ENCODE peak calls at places on chromosome X, in four cellular contexts. Z, L, Y and V are unnamed samples.

GRCh38 chrX:12974217-12974796 is 603 bp upstream of the TMSB4X start:
- DNase-seq in Z (peak; percentile 62), L (peak; percentile 74), Y (peak; percentile 83), V (peak; percentile 66)

GRCh38 chrX:1097328-1097727 is 115.1 kb downstream of the CRLF2 start:
- DNase-seq in Z (no peak), L (no peak), Y (no peak), V (no peak)

GRCh38 chrX:44062842-44063241 is 89.7 kb upstream of the NDP start:
- DNase-seq in Z (no peak), L (no peak), Y (no peak), V (no peak)

GRCh38 chrX:38205037-38205436 is 15.6 kb downstream of the SRPX start:
- DNase-seq in Z (no peak), L (no peak), Y (no peak), V (no peak)

GRCh38 chrX:18873189-18873791 is 110.6 kb downstream of the PHKA2 start:
- DNase-seq in Z (no peak), L (no peak), Y (peak; percentile 81), V (no peak)

GRCh38 chrX:361231-362145 is 25.2 kb downstream of the PPP2R3B start:
- DNase-seq in Z (no peak), L (no peak), Y (no peak), V (no peak)

GRCh38 chrX:7996414-7996813 is 69.2 kb upstream of the PNPLA4 start:
- DNase-seq in Z (peak; percentile 15), L (peak; percentile 21), Y (no peak), V (no peak)

GRCh38 chrX:19091596-19091995 is 30.7 kb downstream of the ADGRG2 start:
- DNase-seq in Z (no peak), L (no peak), Y (no peak), V (no peak)

GRCh38 chrX:71111851-71112468 is 583 bp upstream of the IL2RG start:
- DNase-seq in Z (no peak), L (no peak), Y (no peak), V (no peak)
- H3K27ac ChIP-seq in Z (peak overlapping the region; percentile 65), L (peak overlapping the region; percentile 84), Y (no peak overlapping the region), V (no peak overlapping the region)

DNA sequence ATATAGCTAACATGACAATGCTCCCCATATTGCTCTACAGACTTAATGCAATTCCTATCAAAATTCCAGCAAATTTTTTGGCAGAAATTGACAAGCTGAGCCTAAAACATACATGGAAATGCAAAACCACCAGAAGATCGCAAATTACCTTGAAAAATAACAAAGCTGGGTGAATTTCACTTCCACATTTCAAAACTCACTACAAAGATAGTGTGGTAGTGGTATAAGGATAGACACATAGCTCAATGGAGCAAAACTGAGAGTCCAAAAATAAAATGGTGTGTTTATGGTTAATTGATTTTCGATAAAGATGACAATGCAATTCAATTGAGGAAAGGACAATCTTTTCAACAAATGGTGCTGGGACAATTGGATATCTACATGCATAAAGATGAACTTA is 65.8 kb downstream of the SLC9A7 start:
- DNase-seq in Z (no peak), L (no peak), Y (no peak), V (no peak)
- H3K4me3 ChIP-seq in Z (no peak overlapping the region), L (no peak overlapping the region), Y (no peak overlapping the region), V (no peak overlapping the region)

GRCh38 chrX:77087529-77088169 is 359.5 kb upstream of the FGF16 start:
- DNase-seq in Z (no peak), L (peak; percentile 8), Y (no peak), V (peak; percentile 33)
- TF ChIP-seq EP300 in Z (no peak), L (no peak), Y (no peak), V (no peak)

GRCh38 chrX:129958814-129959492 is 23.5 kb upstream of the BCORL1 start:
- DNase-seq in Z (no peak), L (no peak), Y (no peak), V (no peak)

GRCh38 chrX:129955682-129956081 is 26.8 kb upstream of the BCORL1 start:
- DNase-seq in Z (no peak), L (no peak), Y (no peak), V (no peak)

GRCh38 chrX:129956145-129956544 is 26.3 kb upstream of the BCORL1 start:
- DNase-seq in Z (no peak), L (no peak), Y (no peak), V (no peak)

GRCh38 chrX:129956765-129957164 is 25.7 kb upstream of the BCORL1 start:
- DNase-seq in Z (no peak), L (no peak), Y (no peak), V (no peak)

DNA sequence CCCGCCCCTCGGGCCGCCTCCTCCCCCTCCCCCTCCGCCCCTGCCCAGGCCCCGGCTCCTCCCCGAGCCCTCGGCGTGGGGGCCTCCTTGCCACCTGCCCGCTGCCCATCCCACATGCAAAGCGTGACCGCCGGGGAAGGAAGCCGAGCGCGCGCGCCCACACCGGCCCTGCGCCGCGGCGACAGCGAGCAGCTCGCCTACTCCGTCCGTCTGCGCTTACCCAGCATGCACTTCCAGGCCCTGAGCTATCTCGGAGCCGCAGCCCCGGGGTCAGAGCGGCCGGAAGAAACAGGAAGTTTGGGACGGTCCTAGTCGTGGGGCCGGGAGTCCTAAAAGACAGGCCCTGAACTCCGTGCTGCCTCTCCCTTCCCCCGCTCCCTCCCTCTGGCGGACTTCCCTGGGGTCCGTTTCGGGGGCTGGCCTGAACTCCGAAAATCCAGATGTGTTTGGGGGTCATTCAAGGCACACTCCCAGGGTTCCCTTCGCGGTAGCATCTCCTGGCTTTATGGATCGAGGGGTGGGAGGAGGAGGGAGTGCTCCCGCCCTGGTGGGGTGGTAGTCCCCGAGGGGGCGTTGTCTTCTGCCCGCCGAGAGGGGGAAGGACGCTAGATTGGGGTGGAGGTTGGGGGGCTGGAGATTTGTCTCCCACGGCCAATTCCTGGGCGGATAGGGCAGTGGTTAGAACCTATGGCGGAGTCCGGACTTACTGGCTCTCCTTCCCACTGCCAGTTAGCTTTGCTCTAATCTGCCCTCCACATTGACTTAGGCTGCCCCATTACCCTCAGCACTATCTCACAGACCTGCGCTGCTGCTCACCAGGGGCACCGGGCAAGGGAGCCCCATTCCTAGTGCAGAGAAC is 25.0 kb upstream of the BCORL1 start:
- DNase-seq in Z (peak; percentile 80), L (peak; percentile 78), Y (peak; percentile 73), V (peak; percentile 75)
- H3K27ac ChIP-seq in Z (peak overlapping the region; percentile 94), L (peak overlapping the region; percentile 77), Y (peak overlapping the region; percentile 65), V (no peak overlapping the region)

DNA sequence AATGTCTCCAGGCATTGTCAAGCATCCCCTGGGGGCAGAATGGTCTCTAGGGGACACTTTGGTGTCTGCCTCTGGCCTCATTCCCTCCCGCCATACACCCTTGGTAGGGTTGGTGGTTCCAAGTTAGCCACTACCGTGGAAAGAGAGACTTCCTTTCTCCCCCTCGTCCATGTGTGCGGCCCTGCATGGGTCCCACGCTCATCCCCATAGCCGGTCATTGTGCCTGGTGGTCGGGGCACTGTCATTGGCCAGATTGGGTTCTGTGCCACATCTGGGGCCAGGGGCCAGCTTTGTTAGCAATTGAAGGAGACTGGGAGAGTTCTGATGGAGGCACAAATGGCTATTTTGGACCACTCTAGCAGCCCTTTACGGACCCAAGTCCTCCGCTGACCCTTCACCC is 17.3 kb downstream of the CLCN4 start:
- DNase-seq in Z (no peak), L (no peak), Y (no peak), V (no peak)
- H3K4me3 ChIP-seq in Z (no peak overlapping the region), L (no peak overlapping the region), Y (peak overlapping the region; percentile 35), V (no peak overlapping the region)

DNA sequence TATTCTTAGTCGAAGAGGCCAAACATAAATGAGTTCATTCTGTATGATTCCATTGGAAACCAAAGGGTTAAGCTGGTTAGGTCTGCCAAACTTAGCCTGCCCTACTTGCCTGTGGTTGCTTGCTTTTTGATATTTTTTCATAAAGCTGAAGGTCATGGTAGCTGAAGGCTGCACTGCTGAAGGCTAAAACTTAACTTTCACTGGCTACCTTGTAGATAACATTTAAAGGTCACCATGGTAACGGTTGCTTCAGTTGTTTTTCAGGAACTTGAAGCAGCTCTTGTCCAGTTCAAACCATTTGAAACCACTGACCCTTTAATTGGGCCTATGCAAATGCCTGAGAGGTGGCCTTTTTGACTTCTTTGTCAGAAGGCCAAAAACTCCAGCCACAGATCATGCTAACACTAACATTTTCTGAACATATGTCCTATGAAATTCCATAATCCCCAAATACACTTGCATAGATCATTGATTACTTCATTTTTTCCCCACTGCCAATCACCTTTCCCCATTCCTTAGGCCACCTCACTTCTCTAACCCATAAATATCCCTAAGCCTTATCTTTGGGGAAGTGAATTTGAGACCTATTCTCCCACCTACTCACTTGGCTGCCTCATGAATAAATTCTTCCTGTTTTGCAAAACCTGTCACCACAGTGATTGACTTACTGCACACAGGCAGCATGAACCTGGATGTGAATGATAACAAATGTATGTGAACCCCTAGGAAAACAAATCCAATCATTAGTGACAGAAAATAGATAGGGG is 10.7 kb upstream of the SMIM10L2A start:
- DNase-seq in Z (no peak), L (no peak), Y (no peak), V (no peak)
- TF ChIP-seq EP300 in Z (no peak), L (no peak), Y (no peak), V (no peak)

DNA sequence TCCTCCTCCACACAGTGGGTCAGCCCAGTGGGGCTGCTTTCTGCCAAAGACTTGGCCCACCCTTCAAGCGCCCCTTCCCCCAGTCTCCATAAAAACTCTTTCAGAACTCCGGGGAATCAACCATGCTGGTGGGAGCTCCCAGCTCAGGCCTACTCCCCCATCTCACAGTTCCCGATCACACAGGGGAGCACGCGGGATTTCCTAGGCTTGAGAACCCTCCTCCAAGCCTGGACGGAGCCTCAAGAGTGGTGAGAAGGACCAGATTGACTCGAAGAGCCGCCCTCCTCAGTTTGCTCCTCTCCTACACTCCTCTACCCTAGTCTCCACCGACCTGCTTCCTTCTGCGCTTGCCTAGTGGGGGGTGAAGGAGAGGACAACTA is 77.4 kb downstream of the RLIM start:
- DNase-seq in Z (no peak), L (no peak), Y (no peak), V (peak; percentile 63)
- H3K27ac ChIP-seq in Z (no peak overlapping the region), L (peak overlapping the region; percentile 85), Y (peak overlapping the region; percentile 91), V (peak overlapping the region; percentile 85)

GRCh38 chrX:148517191-148517590 is 16.8 kb downstream of the AFF2 start:
- DNase-seq in Z (no peak), L (no peak), Y (no peak), V (no peak)
- H3K4me3 ChIP-seq in Z (no peak overlapping the region), L (no peak overlapping the region), Y (no peak overlapping the region), V (no peak overlapping the region)